ENCODE peak calls at places on chromosomes 5 and 9, in five cellular contexts. Z is body of pancreas; G is CD8-positive, alpha-beta T cell; Y is foreskin fibroblast; M is tibial artery. R is an unnamed sample.

GRCh38 chr5:160672521-160672920 is 179.5 kb downstream of the ATP10B start:
- DNase-seq in M (no peak), Y (no peak), G (no peak), Z (no peak), R (no peak)

GRCh38 chr9:21381752-21382339 is 3.4 kb downstream of the IFNA2 start:
- DNase-seq in G (no peak), Y (no peak), Z (no peak), M (no peak), R (no peak)

GRCh38 chr5:66841264-66841663 is 245.1 kb downstream of the MAST4 start:
- DNase-seq in M (no peak), G (no peak), Z (no peak), Y (no peak), R (no peak)

GRCh38 chr9:15834541-15834940 is 281.7 kb downstream of the CCDC171 start:
- DNase-seq in G (no peak), M (no peak), Y (no peak), Z (peak; percentile 33), R (no peak)

GRCh38 chr9:89532478-89532877 is 34.6 kb upstream of the SEMA4D start:
- DNase-seq in M (no peak), G (no peak), Z (no peak), Y (no peak), R (no peak)

GRCh38 chr5:139895647-139896046 is 100.0 kb downstream of the PSD2 start:
- DNase-seq in Z (peak; percentile 75), G (no peak), M (peak; percentile 16), Y (no peak), R (no peak)

GRCh38 chr9:22170162-22170932 is 161.2 kb upstream of the CDKN2B start:
- DNase-seq in G (no peak), Z (no peak), Y (peak; percentile 83), M (no peak), R (no peak)

GRCh38 chr5:43191740-43192557 is at the start of gene NIM1K:
- DNase-seq in Z (peak; percentile 75), G (no peak), M (peak; percentile 77), Y (peak; percentile 28), R (peak; percentile 85)

GRCh38 chr5:122915717-122916399 is 70.4 kb downstream of the SNX24 start:
- DNase-seq in Y (no peak), M (no peak), G (no peak), Z (peak; percentile 10), R (no peak)

GRCh38 chr9:129548571-129549135 is 72.2 kb downstream of the C9orf50 start:
- DNase-seq in Y (no peak), M (peak; percentile 90), Z (no peak), G (no peak), R (no peak)

GRCh38 chr5:146003852-146004251 is 67.5 kb downstream of the SH3RF2 start:
- DNase-seq in Y (no peak), M (no peak), G (no peak), Z (no peak), R (no peak)

GRCh38 chr5:156678484-156678883 is 171.6 kb upstream of the PPP1R2B start:
- DNase-seq in G (no peak), M (no peak), Z (no peak), Y (no peak), R (no peak)

GRCh38 chr5:100502684-100503083 is 32.5 kb upstream of the FAM174A start:
- DNase-seq in Z (no peak), G (no peak), M (no peak), Y (no peak), R (no peak)

GRCh38 chr9:133889498-133890301 is 102.4 kb downstream of the VAV2 start:
- DNase-seq in G (no peak), Y (peak; percentile 21), Z (no peak), M (no peak), R (no peak)

GRCh38 chr5:156815988-156816599 is 34.0 kb upstream of the PPP1R2B start:
- DNase-seq in G (no peak), Y (no peak), M (no peak), Z (peak; percentile 45), R (peak; percentile 23)

GRCh38 chr9:19754921-19755320 is 33.9 kb downstream of the SLC24A2 start:
- DNase-seq in Z (no peak), M (no peak), Y (no peak), G (no peak), R (no peak)

GRCh38 chr9:132554755-132555154 is 27.7 kb upstream of the BARHL1 start:
- DNase-seq in G (no peak), Y (no peak), M (no peak), Z (no peak), R (no peak)

GRCh38 chr5:86493777-86494176 is 124.0 kb upstream of the COX7C start:
- DNase-seq in Z (no peak), Y (no peak), G (no peak), M (no peak), R (no peak)

GRCh38 chr9:71308454-71308853 is 187.0 kb upstream of the TRPM3 start:
- DNase-seq in Y (no peak), G (no peak), Z (no peak), M (no peak), R (no peak)

GRCh38 chr9:35051069-35051967 is 21.1 kb downstream of the VCP start:
- DNase-seq in G (peak; percentile 33), M (no peak), Z (peak; percentile 57), Y (peak; percentile 39), R (peak; percentile 59)

GRCh38 chr5:159045165-159045811 is 54.4 kb downstream of the EBF1 start:
- DNase-seq in Y (no peak), Z (no peak), G (no peak), M (no peak), R (no peak)

GRCh38 chr9:121331992-121332685 is 37.9 kb downstream of the STOM start:
- DNase-seq in Y (peak; percentile 36), G (no peak), Z (no peak), M (no peak), R (no peak)
- TF ChIP-seq CTCF in Y (peak; percentile 36), G (no peak), Z (no peak), M (peak; percentile 67), R (no peak)

DNA sequence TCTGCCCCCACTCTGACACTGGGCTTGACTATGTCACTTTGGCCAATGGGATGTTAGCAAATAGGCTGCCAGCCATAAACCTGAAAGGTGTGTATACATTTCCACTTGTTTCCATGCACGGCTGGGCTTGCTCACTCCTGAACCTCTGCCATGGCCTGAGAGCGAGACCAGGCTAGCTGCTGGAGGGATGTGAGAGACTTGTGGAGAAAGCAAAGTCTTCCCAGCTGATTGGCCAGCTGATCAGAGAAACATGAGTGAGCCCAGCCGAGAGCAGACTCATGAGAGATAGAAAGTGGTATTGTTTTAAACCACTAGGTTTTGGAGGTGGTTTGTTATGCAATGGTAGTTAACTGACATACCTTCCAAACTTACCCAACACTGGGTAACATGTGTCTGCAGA is 13.9 kb downstream of the FAM193B start:
- DNase-seq in M (no peak), Z (no peak), Y (no peak), G (no peak), R (no peak)
- TF ChIP-seq CTCF in M (no peak), Z (no peak), Y (no peak), G (no peak), R (no peak)

GRCh38 chr5:107100121-107100520 is 570.6 kb downstream of the EFNA5 start:
- DNase-seq in Y (no peak), M (no peak), Z (no peak), G (no peak), R (no peak)

GRCh38 chr5:107103522-107103921 is 567.2 kb downstream of the EFNA5 start:
- DNase-seq in Z (no peak), M (no peak), G (no peak), Y (no peak), R (no peak)

GRCh38 chr5:107108111-107108510 is 562.6 kb downstream of the EFNA5 start:
- DNase-seq in Y (no peak), Z (no peak), G (no peak), M (no peak), R (no peak)

GRCh38 chr5:107104040-107104773 is 566.5 kb downstream of the EFNA5 start:
- DNase-seq in G (no peak), Y (no peak), Z (no peak), M (no peak), R (peak; percentile 19)

GRCh38 chr5:107104774-107105050 is 566.0 kb downstream of the EFNA5 start:
- DNase-seq in Z (peak; percentile 49), G (no peak), Y (no peak), M (no peak), R (no peak)
- TF ChIP-seq CTCF in Z (peak; percentile 21), G (no peak), Y (no peak), M (no peak), R (no peak)

DNA sequence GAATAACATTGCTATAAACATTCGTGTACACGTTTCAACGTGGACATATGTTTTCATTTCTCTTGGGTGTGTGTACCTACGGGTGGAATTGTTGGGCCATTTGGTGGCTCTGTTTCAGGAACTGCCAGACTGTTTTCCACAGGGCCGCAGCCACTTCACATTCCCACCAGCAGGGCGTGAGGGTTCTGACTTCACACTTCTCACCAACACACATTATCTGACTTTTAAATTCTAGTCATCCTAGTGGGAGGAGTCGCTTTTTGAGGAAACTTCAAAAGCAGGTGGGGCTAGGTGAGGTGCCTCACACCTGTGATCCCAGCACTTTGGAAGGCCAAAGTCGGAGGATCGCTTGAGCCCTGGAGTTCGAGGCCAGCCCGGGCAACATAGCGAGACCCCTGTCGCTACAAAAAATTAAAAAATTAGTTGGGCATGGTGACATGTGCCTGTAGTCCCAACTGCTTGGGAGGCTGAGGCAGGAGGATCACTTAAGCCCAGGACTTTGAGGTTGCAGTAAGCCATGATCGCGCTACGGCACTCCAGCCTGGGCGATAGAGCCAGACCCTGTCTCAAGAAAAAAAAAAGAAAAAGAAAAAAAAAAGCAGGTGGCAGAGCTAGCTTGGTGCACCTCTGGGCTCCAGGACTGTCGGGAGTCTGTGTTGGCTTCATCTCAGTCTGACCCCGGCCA is 28.5 kb downstream of the TSPAN17 start:
- DNase-seq in G (no peak), Z (no peak), Y (no peak), M (no peak), R (peak; percentile 48)
- TF ChIP-seq CTCF in G (no peak), Z (no peak), Y (peak; percentile 39), M (no peak), R (peak; percentile 53)

DNA sequence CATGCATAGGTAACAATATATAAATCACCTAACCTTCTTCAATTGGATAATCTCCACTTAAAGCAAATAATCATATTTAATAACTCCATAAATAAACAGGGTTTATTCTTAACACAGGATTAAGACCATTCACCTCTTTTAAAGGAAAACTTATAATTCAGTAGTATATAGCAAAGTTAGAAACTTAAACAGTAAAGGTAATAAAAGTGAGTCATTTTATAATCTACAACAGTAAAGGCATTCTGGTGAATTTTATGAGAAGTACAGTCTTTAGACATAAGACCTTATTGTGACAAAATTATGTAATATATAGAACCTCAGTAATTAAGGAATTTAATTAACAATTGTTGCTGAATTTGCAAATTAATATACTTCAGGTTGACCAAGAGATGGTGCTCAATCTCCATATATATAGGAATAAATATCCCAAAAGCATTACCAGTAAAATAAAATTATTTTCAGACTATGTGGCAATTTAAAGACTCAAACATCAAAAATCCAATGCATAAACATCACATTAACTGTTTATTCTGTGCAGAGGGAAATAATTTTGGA is 84.8 kb downstream of the FBXL17 start:
- DNase-seq in Z (no peak), Y (no peak), M (no peak), G (no peak), R (no peak)
- TF ChIP-seq CTCF in Z (no peak), Y (no peak), M (no peak), G (no peak), R (no peak)

R was measured in nephron progenitor cell.